ENCODE peak calls at places on chromosomes 4 and X, in eight cellular contexts. Y is heart left ventricle, P is right lobe of liver, J is A549, W is PC-9, Z is psoas muscle, O is H9, I is breast epithelium. L is an unnamed sample.

GRCh38 chr4:162163892-162164759 is at the start of gene FSTL5:
- DNase-seq in Y (peak; percentile 39), P (peak; percentile 26), J (peak; percentile 22), W (peak; percentile 53), Z (peak; percentile 36), O (peak; percentile 99), I (peak; percentile 22), L (peak; percentile 45)

GRCh38 chrX:150052226-150052625 is 113.9 kb upstream of the EOLA2 start:
- DNase-seq in Y (no peak), P (no peak), J (no peak), W (no peak), Z (no peak), O (no peak), I (no peak), L (no peak)

GRCh38 chr4:121706595-121707021 is 9.8 kb upstream of the ANXA5 start:
- DNase-seq in Y (no peak), P (no peak), J (no peak), W (no peak), Z (no peak), O (no peak), I (no peak), L (no peak)

GRCh38 chr4:14520171-14520570 is 482.1 kb upstream of the CPEB2 start:
- DNase-seq in Y (no peak), P (no peak), J (no peak), W (no peak), Z (no peak), O (no peak), I (no peak), L (no peak)

GRCh38 chrX:29447867-29448266 is 767.5 kb upstream of the MAGEB2 start:
- DNase-seq in Y (no peak), P (no peak), J (no peak), W (no peak), Z (no peak), O (no peak), I (no peak), L (no peak)

GRCh38 chrX:136162827-136163427 is 15.6 kb downstream of the FHL1 start:
- DNase-seq in Y (peak; percentile 68), P (peak; percentile 57), J (peak; percentile 60), W (peak; percentile 56), Z (peak; percentile 55), O (peak; percentile 72), I (no peak), L (no peak)

GRCh38 chrX:97529801-97530200 is 646.1 kb downstream of the RPA4 start:
- DNase-seq in Y (no peak), P (no peak), J (no peak), W (no peak), Z (no peak), O (no peak), I (no peak), L (no peak)

GRCh38 chr4:29553842-29554241 is 1166.3 kb upstream of the PCDH7 start:
- DNase-seq in Y (no peak), P (no peak), J (no peak), W (no peak), Z (no peak), O (no peak), I (no peak), L (no peak)

GRCh38 chrX:12315526-12315925 is 177.3 kb downstream of the FRMPD4 start:
- DNase-seq in Y (no peak), P (no peak), J (no peak), W (no peak), Z (no peak), O (no peak), I (no peak), L (no peak)

GRCh38 chr4:69656653-69657158 is 3.7 kb upstream of the UGT2A1 start:
- DNase-seq in Y (no peak), P (no peak), J (no peak), W (no peak), Z (no peak), O (no peak), I (no peak), L (no peak)

GRCh38 chr4:153781717-153782416 is 7.0 kb downstream of the SFRP2 start:
- DNase-seq in Y (no peak), P (no peak), J (no peak), W (no peak), Z (no peak), O (peak; percentile 29), I (no peak), L (no peak)

GRCh38 chr4:189113389-189113888 is 827.2 kb upstream of the FRG1 start:
- DNase-seq in Y (no peak), P (no peak), J (no peak), W (no peak), Z (no peak), O (no peak), I (no peak), L (peak; percentile 65)

GRCh38 chr4:180665994-180666818 is 1577.0 kb upstream of the TENM3 start:
- DNase-seq in Y (no peak), P (no peak), J (peak; percentile 6), W (no peak), Z (no peak), O (peak; percentile 50), I (no peak), L (no peak)

GRCh38 chr4:170776983-170777382 is 687.2 kb upstream of the AADAT start:
- DNase-seq in Y (no peak), P (no peak), J (no peak), W (no peak), Z (no peak), O (no peak), I (no peak), L (peak; percentile 36)

GRCh38 chr4:99735822-99736221 is 78.2 kb upstream of the C4orf54 start:
- DNase-seq in Y (no peak), P (no peak), J (no peak), W (no peak), Z (no peak), O (no peak), I (no peak), L (no peak)

GRCh38 chr4:157776930-157777329 is 395.9 kb downstream of the GASK1B start:
- DNase-seq in Y (no peak), P (no peak), J (no peak), W (no peak), Z (no peak), O (no peak), I (no peak), L (no peak)

GRCh38 chrX:1249101-1249887 is 19.3 kb upstream of the CSF2RA start:
- DNase-seq in Y (peak; percentile 70), P (peak; percentile 53), J (no peak), W (peak; percentile 89), Z (peak; percentile 31), O (peak; percentile 93), I (no peak), L (peak; percentile 77)

GRCh38 chr4:76811604-76812412 is 86.1 kb downstream of the SOWAHB start:
- DNase-seq in Y (peak; percentile 73), P (no peak), J (no peak), W (no peak), Z (no peak), O (peak; percentile 28), I (no peak), L (no peak)

GRCh38 chr4:68256284-68256683 is 10.8 kb upstream of the TMPRSS11B start:
- DNase-seq in Y (no peak), P (no peak), J (no peak), W (no peak), Z (no peak), O (no peak), I (no peak), L (no peak)

GRCh38 chr4:7477695-7478094 is 43.0 kb upstream of the PSAPL1 start:
- DNase-seq in Y (no peak), P (no peak), J (no peak), W (no peak), Z (no peak), O (no peak), I (no peak), L (peak; percentile 35)

GRCh38 chrX:154599531-154599930 is 14.6 kb downstream of the CTAG1A start:
- DNase-seq in Y (no peak), P (no peak), J (no peak), W (no peak), Z (no peak), O (no peak), I (peak; percentile 11), L (no peak)

GRCh38 chrX:46573331-46573895 is at the start of gene CHST7:
- DNase-seq in Y (peak; percentile 83), P (peak; percentile 73), J (peak; percentile 67), W (no peak), Z (peak; percentile 66), O (peak; percentile 78), I (peak; percentile 36), L (peak; percentile 68)

GRCh38 chr4:118981839-118982381 is 93.3 kb downstream of the SYNPO2 start:
- DNase-seq in Y (peak; percentile 63), P (peak; percentile 23), J (peak; percentile 50), W (peak; percentile 45), Z (peak; percentile 60), O (peak; percentile 50), I (peak; percentile 77), L (peak; percentile 61)

GRCh38 chrX:153600032-153600373 is 1.1 kb upstream of the CCNQ start:
- DNase-seq in Y (no peak), P (no peak), J (no peak), W (no peak), Z (no peak), O (no peak), I (no peak), L (no peak)

GRCh38 chr4:6538586-6538985 is 36.4 kb upstream of the MAN2B2 start:
- DNase-seq in Y (no peak), P (no peak), J (no peak), W (no peak), Z (no peak), O (no peak), I (no peak), L (no peak)

DNA sequence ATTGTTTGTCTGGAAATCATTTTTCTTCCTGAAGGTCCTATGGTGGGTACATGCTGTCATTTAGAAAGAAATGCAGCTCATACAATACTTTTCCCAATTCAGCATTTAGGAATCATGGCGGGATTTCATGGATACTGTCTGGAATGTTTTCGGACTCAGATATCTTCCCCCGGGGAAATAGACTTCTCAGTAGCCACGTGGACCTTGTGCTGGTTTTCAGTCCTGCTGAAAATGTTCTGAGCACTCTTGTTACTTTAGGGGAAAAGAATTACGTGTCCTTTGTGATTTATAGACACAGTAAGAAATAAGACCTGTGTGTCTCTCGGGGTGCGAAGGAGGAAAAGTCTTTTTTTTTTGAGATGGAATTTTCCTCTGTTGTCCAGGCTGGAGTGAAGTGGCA is 3.8 kb downstream of the CD99 start:
- DNase-seq in Y (no peak), P (no peak), J (no peak), W (no peak), Z (no peak), O (no peak), I (no peak), L (no peak)
- H3K4me1 ChIP-seq in Y (peaks cover 65% of the 10 kb centered on the region), P (no peaks in the 10 kb centered on the region), J (peaks cover 30% of the 10 kb centered on the region), W (peaks cover 57% of the 10 kb centered on the region), Z (peaks cover 53% of the 10 kb centered on the region), O (no peaks in the 10 kb centered on the region), I (no peaks in the 10 kb centered on the region), L (peaks cover 11% of the 10 kb centered on the region)

GRCh38 chr4:8597791-8598190 is 5.2 kb downstream of the CPZ start:
- DNase-seq in Y (no peak), P (no peak), J (no peak), W (no peak), Z (no peak), O (no peak), I (no peak), L (no peak)
- H3K4me1 ChIP-seq in Y (peaks cover 3% of the 10 kb centered on the region), P (no peaks in the 10 kb centered on the region), J (no peaks in the 10 kb centered on the region), W (peaks cover 16% of the 10 kb centered on the region), Z (no peaks in the 10 kb centered on the region), O (no peaks in the 10 kb centered on the region), I (no peaks in the 10 kb centered on the region), L (no peaks in the 10 kb centered on the region)

GRCh38 chr4:39042365-39042764 is 10.2 kb upstream of the TMEM156 start:
- DNase-seq in Y (no peak), P (peak; percentile 29), J (no peak), W (no peak), Z (no peak), O (no peak), I (no peak), L (no peak)
- H3K4me1 ChIP-seq in Y (no peaks in the 10 kb centered on the region), P (no peaks in the 10 kb centered on the region), J (peaks cover 44% of the 10 kb centered on the region), W (peaks cover 66% of the 10 kb centered on the region), Z (no peaks in the 10 kb centered on the region), O (peaks cover 2% of the 10 kb centered on the region), I (no peaks in the 10 kb centered on the region), L (peaks cover 41% of the 10 kb centered on the region)

GRCh38 chr4:176769519-176769918 is 23.2 kb downstream of the VEGFC start:
- DNase-seq in Y (no peak), P (no peak), J (no peak), W (no peak), Z (no peak), O (no peak), I (no peak), L (no peak)
- H3K4me1 ChIP-seq in Y (no peaks in the 10 kb centered on the region), P (no peaks in the 10 kb centered on the region), J (peaks cover 23% of the 10 kb centered on the region), W (no peaks in the 10 kb centered on the region), Z (no peaks in the 10 kb centered on the region), O (no peaks in the 10 kb centered on the region), I (no peaks in the 10 kb centered on the region), L (no peaks in the 10 kb centered on the region)